ENCODE peak calls at places on chromosomes 5 and 9, in eight cellular contexts. T, K, F, P, J, R, I and M are unnamed samples.

GRCh38 chr9:82682431-82682830 is 380.5 kb downstream of the RASEF start:
- DNase-seq in T (no peak), K (no peak), F (no peak), P (no peak), J (no peak), R (no peak), I (no peak), M (no peak)

GRCh38 chr5:1873242-1873959 is 9.3 kb downstream of the IRX4 start:
- DNase-seq in T (no peak), K (no peak), F (no peak), P (no peak), J (no peak), R (no peak), I (no peak), M (no peak)

GRCh38 chr5:172801184-172801671 is 30.2 kb upstream of the DUSP1 start:
- DNase-seq in T (peak), K (no peak), F (no peak), P (no peak), J (no peak), R (no peak), I (no peak), M (no peak)

GRCh38 chr5:79133657-79134451 is 22.2 kb downstream of the BHMT start:
- DNase-seq in T (peak), K (peak), F (no peak), P (peak), J (peak), R (peak), I (peak), M (peak)

GRCh38 chr5:103862398-103862797 is 299.8 kb upstream of the NUDT12 start:
- DNase-seq in T (no peak), K (no peak), F (no peak), P (no peak), J (no peak), R (no peak), I (no peak), M (no peak)

GRCh38 chr5:25028994-25029393 is 384.2 kb upstream of the CDH10 start:
- DNase-seq in T (no peak), K (no peak), F (no peak), P (no peak), J (no peak), R (no peak), I (no peak), M (no peak)

GRCh38 chr5:80600943-80601693 is 31.0 kb upstream of the ANKRD34B start:
- DNase-seq in T (no peak), K (no peak), F (no peak), P (no peak), J (no peak), R (no peak), I (no peak), M (no peak)

GRCh38 chr9:116800885-116801284 is 113.8 kb downstream of the TRIM32 start:
- DNase-seq in T (no peak), K (no peak), F (no peak), P (no peak), J (no peak), R (no peak), I (no peak), M (no peak)

GRCh38 chr9:36319806-36320205 is 61.6 kb upstream of the GNE start:
- DNase-seq in T (no peak), K (no peak), F (no peak), P (no peak), J (no peak), R (no peak), I (no peak), M (no peak)

GRCh38 chr9:18490591-18491370 is 16.8 kb downstream of the ADAMTSL1 start:
- DNase-seq in T (peak), K (no peak), F (no peak), P (no peak), J (no peak), R (peak), I (no peak), M (peak)

GRCh38 chr5:61333351-61334223 is 1.5 kb downstream of the ZSWIM6 start:
- DNase-seq in T (peak), K (peak), F (no peak), P (peak), J (peak), R (no peak), I (peak), M (peak)

GRCh38 chr5:58582004-58582403 is 871 bp upstream of the RAB3C start:
- DNase-seq in T (no peak), K (no peak), F (no peak), P (peak), J (no peak), R (no peak), I (no peak), M (peak)

GRCh38 chr9:129656795-129657390 is 8.6 kb upstream of the PRRX2 start:
- DNase-seq in T (no peak), K (no peak), F (no peak), P (no peak), J (no peak), R (no peak), I (no peak), M (no peak)

GRCh38 chr9:125147401-125147951 is 4.1 kb upstream of the SCAI start:
- DNase-seq in T (no peak), K (no peak), F (no peak), P (no peak), J (no peak), R (no peak), I (no peak), M (no peak)

GRCh38 chr5:33763435-33763834 is 128.4 kb downstream of the ADAMTS12 start:
- DNase-seq in T (no peak), K (no peak), F (no peak), P (no peak), J (no peak), R (no peak), I (no peak), M (no peak)